ENCODE peak calls at places on chromosome 21, in nine cellular contexts. K is CD4-positive, alpha-beta T cell; M is foreskin fibroblast; P is GOT3; O is uterus; D is activated CD4-positive, alpha-beta T cell treated with anti-CD3 and anti-CD28 coated beads for 24 hours; Z is hypothalamus; V is A172; F is A549. I is an unnamed sample.

GRCh38 chr21:44897326-44898010 is 23.2 kb downstream of the ITGB2 start:
- DNase-seq in P (no peak), O (no peak), M (no peak), V (no peak), K (no peak), D (no peak), Z (no peak), F (no peak), I (peak; percentile 80)

GRCh38 chr21:32770514-32771133 is 931 bp downstream of the PAXBP1 start:
- DNase-seq in V (peak; percentile 29), O (no peak), Z (no peak), P (no peak), K (no peak), F (peak; percentile 5), M (peak; percentile 10), D (no peak), I (no peak)

GRCh38 chr21:45050361-45050785 is 24.0 kb upstream of the ADARB1 start:
- DNase-seq in V (no peak), F (no peak), O (no peak), M (no peak), D (no peak), K (no peak), Z (no peak), P (no peak), I (no peak)

GRCh38 chr21:23542097-23542496 is 2065.2 kb downstream of the MRPL39 start:
- DNase-seq in M (no peak), D (no peak), Z (no peak), K (no peak), V (no peak), P (no peak), F (no peak), O (no peak), I (no peak)

GRCh38 chr21:36701912-36702621 is 3.2 kb downstream of the SIM2 start:
- DNase-seq in Z (no peak), V (no peak), F (no peak), M (no peak), P (no peak), O (no peak), D (no peak), K (no peak), I (peak; percentile 67)

GRCh38 chr21:26165331-26165730 is 5.2 kb downstream of the APP start:
- DNase-seq in D (no peak), M (no peak), F (no peak), K (no peak), V (no peak), P (no peak), Z (no peak), O (no peak), I (no peak)

GRCh38 chr21:42615924-42616323 is 37.5 kb upstream of the PDE9A start:
- DNase-seq in D (no peak), V (no peak), O (no peak), P (no peak), M (no peak), Z (no peak), F (no peak), K (no peak), I (no peak)

GRCh38 chr21:38989745-38990423 is 184.2 kb downstream of the ETS2 start:
- DNase-seq in V (no peak), P (no peak), M (peak; percentile 71), O (peak; percentile 64), F (no peak), D (no peak), K (no peak), Z (peak; percentile 47), I (no peak)

GRCh38 chr21:44704636-44705001 is 6.8 kb downstream of the TSPEAR start:
- DNase-seq in M (no peak), K (no peak), F (no peak), Z (no peak), V (no peak), O (no peak), D (no peak), P (no peak), I (peak; percentile 86)

GRCh38 chr21:26846036-26846931 is 1.1 kb upstream of the ADAMTS1 start:
- DNase-seq in K (no peak), D (no peak), F (peak; percentile 31), M (peak; percentile 92), Z (peak; percentile 73), P (peak; percentile 48), O (peak; percentile 91), V (peak; percentile 38), I (peak; percentile 90)

GRCh38 chr21:41783476-41784150 is 16.8 kb upstream of the RIPK4 start:
- DNase-seq in V (peak; percentile 100), F (peak; percentile 68), M (no peak), Z (no peak), O (no peak), D (no peak), P (no peak), K (no peak), I (no peak)

GRCh38 chr21:38699048-38699447 is 106.7 kb upstream of the ETS2 start:
- DNase-seq in Z (no peak), V (no peak), P (no peak), M (no peak), O (no peak), D (no peak), F (no peak), K (no peak), I (peak; percentile 62)

GRCh38 chr21:45990741-45991605 is 9.4 kb downstream of the COL6A1 start:
- DNase-seq in M (no peak), D (no peak), O (peak; percentile 24), Z (no peak), P (no peak), K (no peak), V (no peak), F (no peak), I (peak; percentile 38)

GRCh38 chr21:44802396-44803153 is 955 bp upstream of the UBE2G2 start:
- DNase-seq in P (no peak), Z (no peak), M (no peak), D (no peak), K (no peak), V (peak; percentile 15), F (no peak), O (no peak), I (peak; percentile 72)

GRCh38 chr21:32492376-32492775 is 79.9 kb downstream of the EVA1C start:
- DNase-seq in P (no peak), K (no peak), F (no peak), O (no peak), D (no peak), Z (no peak), M (no peak), V (no peak), I (no peak)

GRCh38 chr21:22556829-22557228 is 1558.6 kb downstream of the NCAM2 start:
- DNase-seq in F (no peak), M (no peak), Z (no peak), V (no peak), P (no peak), O (no peak), K (no peak), D (no peak), I (no peak)

GRCh38 chr21:17679002-17679600 is 66.4 kb upstream of the BTG3 start:
- DNase-seq in Z (no peak), P (no peak), O (no peak), M (peak; percentile 30), V (peak; percentile 78), K (no peak), F (peak; percentile 56), D (no peak), I (no peak)

GRCh38 chr21:45513003-45513706 is 29.1 kb downstream of the SLC19A1 start:
- DNase-seq in P (no peak), K (no peak), V (peak; percentile 66), D (no peak), O (no peak), M (no peak), Z (no peak), F (no peak), I (peak; percentile 47)

GRCh38 chr21:34092241-34092921 is 19.0 kb downstream of the MRPS6 start:
- DNase-seq in V (no peak), F (no peak), Z (no peak), M (no peak), D (no peak), P (no peak), O (no peak), K (no peak), I (no peak)

GRCh38 chr21:45148316-45149000 is 74.1 kb downstream of the ADARB1 start:
- DNase-seq in D (no peak), M (no peak), O (no peak), K (no peak), F (no peak), P (no peak), V (no peak), Z (no peak), I (no peak)